ENCODE peak calls at places on chromosomes 3 and 15, in ten cellular contexts. P is HTR-8/SVneo; Z is NCI-H774; C is activated CD8-positive, alpha-beta memory T cell treated with anti-CD3 and anti-CD28 coated beads for 48 hours; T is naive thymus-derived CD8-positive, alpha-beta T cell; X is T-helper 2 cell; O is astrocyte of the spinal cord; G is IMR-90; Q is stimulated activated CD8-positive, alpha-beta memory T cell treated with anti-CD3 and anti-CD28 coated beads, Interleukin-2, amount 100 ng/mL, for 1 hour; E is KBM-7. H is an unnamed sample.

GRCh38 chr3:154130540-154130939 is 9.3 kb downstream of the ARHGEF26 start:
- DNase-seq in P (no peak), O (no peak), G (no peak), E (no peak), X (no peak), C (no peak), Z (no peak), T (no peak), Q (no peak), H (no peak)

GRCh38 chr15:95822946-95823345 is 507.6 kb upstream of the NR2F2 start:
- DNase-seq in G (no peak), P (no peak), T (no peak), Z (no peak), O (no peak), E (no peak), C (no peak), X (no peak), Q (no peak), H (no peak)

GRCh38 chr3:146165370-146165769 is 4.4 kb upstream of the PLOD2 start:
- DNase-seq in E (no peak), P (no peak), Z (no peak), G (peak; percentile 85), X (no peak), C (no peak), Q (no peak), T (no peak), O (peak; percentile 80), H (peak; percentile 74)

GRCh38 chr3:120423432-120423831 is 27.4 kb downstream of the FSTL1 start:
- DNase-seq in Z (no peak), Q (no peak), T (no peak), G (no peak), X (no peak), O (no peak), P (no peak), C (no peak), E (no peak), H (no peak)

GRCh38 chr3:192913540-192913939 is 4.1 kb downstream of the MB21D2 start:
- DNase-seq in Q (no peak), P (no peak), T (no peak), O (no peak), Z (no peak), G (no peak), E (no peak), X (no peak), C (no peak), H (no peak)

GRCh38 chr3:156214676-156215075 is 94.3 kb downstream of the KCNAB1 start:
- DNase-seq in E (no peak), Z (no peak), T (no peak), P (no peak), O (no peak), G (no peak), C (no peak), Q (no peak), X (no peak), H (no peak)

GRCh38 chr3:193743702-193744047 is 150.7 kb downstream of the OPA1 start:
- DNase-seq in P (no peak), T (no peak), G (no peak), C (no peak), X (no peak), Q (no peak), O (no peak), Z (no peak), E (peak; percentile 5), H (peak; percentile 17)

GRCh38 chr3:142808103-142808917 is 80.6 kb downstream of the PCOLCE2 start:
- DNase-seq in G (peak; percentile 72), X (no peak), Z (no peak), O (peak; percentile 76), P (peak; percentile 35), C (no peak), T (no peak), E (no peak), Q (no peak), H (peak; percentile 72)

GRCh38 chr15:46089438-46090044 is 454.7 kb downstream of the SQOR start:
- DNase-seq in Q (no peak), P (no peak), O (no peak), X (no peak), Z (no peak), T (no peak), G (no peak), E (no peak), C (no peak), H (no peak)

GRCh38 chr3:39267631-39268553 is 11.9 kb downstream of the CX3CR1 start:
- DNase-seq in G (no peak), X (peak; percentile 49), P (no peak), Z (no peak), O (no peak), C (peak; percentile 72), E (no peak), T (peak; percentile 39), Q (peak; percentile 57), H (no peak)

GRCh38 chr15:71736286-71736947 is 73.9 kb upstream of the NR2E3 start:
- DNase-seq in Q (no peak), G (no peak), O (no peak), T (no peak), P (no peak), E (no peak), X (no peak), Z (no peak), C (no peak), H (no peak)

GRCh38 chr3:15345608-15346137 is 13.3 kb upstream of the SH3BP5 start:
- DNase-seq in O (no peak), P (no peak), G (no peak), Z (no peak), Q (no peak), E (no peak), X (no peak), T (no peak), C (no peak), H (no peak)

GRCh38 chr3:189756651-189757078 is 125.5 kb downstream of the TP63 start:
- DNase-seq in T (no peak), G (no peak), C (no peak), X (no peak), Z (no peak), Q (no peak), O (no peak), E (no peak), P (no peak), H (no peak)

GRCh38 chr3:110027446-110027845 is 690.1 kb upstream of the DPPA4 start:
- DNase-seq in T (no peak), G (peak; percentile 78), X (no peak), C (no peak), Z (no peak), P (no peak), E (no peak), O (peak; percentile 82), Q (no peak), H (peak; percentile 56)

GRCh38 chr3:30353711-30354467 is 252.5 kb upstream of the TGFBR2 start:
- DNase-seq in Q (peak; percentile 12), X (no peak), G (no peak), E (peak; percentile 69), T (peak; percentile 80), P (no peak), Z (no peak), O (no peak), C (no peak), H (no peak)

GRCh38 chr3:55416381-55416821 is 70.7 kb downstream of the WNT5A start:
- DNase-seq in C (no peak), T (no peak), Q (no peak), O (peak; percentile 85), X (no peak), P (peak; percentile 76), E (no peak), Z (no peak), G (peak; percentile 93), H (peak; percentile 60)

GRCh38 chr3:186360779-186361178 is 1.3 kb downstream of the DGKG start:
- DNase-seq in Q (no peak), P (no peak), E (no peak), C (no peak), O (no peak), X (no peak), Z (no peak), G (no peak), T (no peak), H (no peak)

GRCh38 chr15:70257047-70257446 is 159.3 kb upstream of the TLE3 start:
- DNase-seq in G (no peak), O (no peak), Q (no peak), E (no peak), X (no peak), P (no peak), T (no peak), Z (no peak), C (no peak), H (no peak)

GRCh38 chr15:48411971-48412591 is 80.9 kb downstream of the DUT start:
- DNase-seq in X (no peak), T (no peak), G (no peak), C (no peak), E (no peak), P (no peak), Z (no peak), O (peak; percentile 66), Q (no peak), H (peak; percentile 64)

GRCh38 chr3:57026918-57027317 is 33.5 kb upstream of the SPATA12 start:
- DNase-seq in C (no peak), Q (no peak), T (no peak), X (no peak), O (no peak), P (no peak), E (peak; percentile 57), G (peak; percentile 56), Z (no peak), H (peak; percentile 62)